ENCODE peak calls at places on chromosomes 12 and 14, in four cellular contexts. B is endothelial cell of umbilical vein, D is uterus, O is fibroblast of lung. R is an unnamed sample. For H3K9me3 and H3K4me1, the result is how much of the 10 kb centered on the place peaks cover.

GRCh38 chr12:55965941-55966407 is at the start of gene PMEL:
- DNase-seq in O (no peak), B (peak), D (no peak), R (no peak)

GRCh38 chr12:85673921-85674420 is 162.2 kb downstream of the RASSF9 start:
- DNase-seq in B (no peak), D (no peak), O (no peak), R (no peak)

GRCh38 chr14:106417224-106418049 is 891.1 kb downstream of the TMEM121 start:
- DNase-seq in D (no peak), B (no peak), O (no peak), R (no peak)

GRCh38 chr12:132243596-132244289 is 85.6 kb downstream of the GALNT9 start:
- DNase-seq in O (no peak), B (no peak), D (no peak), R (no peak)

GRCh38 chr14:90760591-90761316 is 55.5 kb downstream of the TTC7B start:
- DNase-seq in B (peak), D (no peak), O (peak), R (peak)

GRCh38 chr12:65182012-65182739 is 12.8 kb downstream of the LEMD3 start:
- DNase-seq in B (no peak), D (no peak), O (no peak), R (no peak)

GRCh38 chr14:22614240-22614799 is 16.2 kb downstream of the ABHD4 start:
- DNase-seq in B (peak), O (peak), D (no peak), R (peak)

GRCh38 chr14:96091149-96091693 is 52.1 kb downstream of the C14orf132 start:
- DNase-seq in O (no peak), D (peak), B (no peak), R (no peak)

GRCh38 chr14:94100847-94101246 is 9.7 kb upstream of the IFI27 start:
- DNase-seq in B (no peak), D (no peak), O (peak), R (peak)

GRCh38 chr14:94102768-94103482 is 7.6 kb upstream of the IFI27 start:
- DNase-seq in D (no peak), O (no peak), B (no peak), R (no peak)

GRCh38 chr14:94101748-94102147 is 8.8 kb upstream of the IFI27 start:
- DNase-seq in B (no peak), O (no peak), D (no peak), R (no peak)

GRCh38 chr14:94103554-94104165 is 6.9 kb upstream of the IFI27 start:
- DNase-seq in B (no peak), O (peak), D (no peak), R (no peak)

GRCh38 chr14:94104731-94105130 is 5.8 kb upstream of the IFI27 start:
- DNase-seq in D (no peak), B (no peak), O (no peak), R (no peak)
- H3K9me3 ChIP-seq in D (under half), B (under half), O (under half), R (under half)

GRCh38 chr14:74940956-74941565 is 14.3 kb downstream of the PGF start:
- DNase-seq in O (no peak), B (no peak), D (no peak), R (no peak)
- H3K4me1 ChIP-seq in O (under half), B (under half), D (under half), R (under half)

DNA sequence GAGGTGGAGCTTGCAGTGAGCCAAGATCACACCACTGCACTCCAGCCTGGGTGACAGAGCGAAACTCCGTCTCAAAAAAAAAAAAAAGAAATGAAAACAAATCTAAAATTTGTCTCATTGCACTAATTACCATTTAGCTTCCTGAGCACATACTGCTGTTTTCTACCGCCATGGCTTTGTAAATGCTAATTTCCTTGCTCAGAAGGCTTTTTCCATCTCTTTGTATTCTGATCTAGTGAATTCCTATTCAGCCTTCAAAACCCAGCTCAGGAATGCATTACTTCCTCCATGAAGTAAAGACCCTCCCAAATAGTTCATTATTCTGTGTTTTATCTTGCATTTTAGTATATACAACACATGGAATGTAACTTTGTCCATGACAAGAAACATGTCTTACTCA is 33.6 kb downstream of the CEP83 start:
- DNase-seq in O (no peak), B (no peak), D (no peak), R (no peak)
- H3K9me3 ChIP-seq in O (under half), B (under half), D (under half), R (under half)

GRCh38 chr12:6548556-6549378 is 7.1 kb downstream of the IFFO1 start:
- DNase-seq in B (peak), D (no peak), O (peak), R (peak)
- H3K4me1 ChIP-seq in B (half or more), D (under half), O (under half), R (half or more)

GRCh38 chr12:109652233-109652772 is 61.3 kb upstream of the FAM222A start:
- DNase-seq in B (no peak), O (no peak), D (no peak), R (no peak)
- H3K9me3 ChIP-seq in B (under half), O (under half), D (under half), R (under half)

R was measured in adipocyte.